ENCODE peak calls at places on chromosomes 5 and 9, in nine cellular contexts. O is SK-N-SH, P is GM06990, U is BE2C, E is PC-9, H is activated T-cell treated with anti-CD3 and anti-CD28 coated beads for 24 hours, T is pons, B is ELR, K is left ventricle myocardium superior. I is an unnamed sample.

GRCh38 chr5:117893211-117893610 is 1095.1 kb downstream of the DTWD2 start:
- DNase-seq in T (no peak), P (no peak), K (no peak), B (no peak), U (no peak), E (no peak), O (no peak), H (no peak), I (no peak)

GRCh38 chr9:23322392-23322791 is 503.6 kb downstream of the ELAVL2 start:
- DNase-seq in P (no peak), K (no peak), H (no peak), E (no peak), U (no peak), B (peak; percentile 2), O (peak; percentile 4), T (no peak), I (no peak)

GRCh38 chr9:1870915-1871314 is 144.2 kb upstream of the SMARCA2 start:
- DNase-seq in T (no peak), E (no peak), H (no peak), B (no peak), K (no peak), O (no peak), P (no peak), U (no peak), I (no peak)

GRCh38 chr9:11038366-11038765 is 425.6 kb upstream of the PTPRD start:
- DNase-seq in U (no peak), K (no peak), O (no peak), E (no peak), H (no peak), B (no peak), T (no peak), P (no peak), I (no peak)

GRCh38 chr9:88833946-88834345 is 157.3 kb upstream of the S1PR3 start:
- DNase-seq in K (no peak), H (no peak), P (no peak), T (no peak), E (peak; percentile 42), U (no peak), B (peak; percentile 36), O (no peak), I (no peak)

GRCh38 chr5:64670277-64670676 is 20.0 kb upstream of the SHISAL2B start:
- DNase-seq in O (no peak), E (no peak), P (no peak), B (no peak), U (no peak), K (no peak), H (no peak), T (no peak), I (no peak)

GRCh38 chr5:179225387-179225786 is 119.9 kb downstream of the ADAMTS2 start:
- DNase-seq in H (no peak), E (no peak), T (no peak), B (no peak), K (no peak), U (no peak), P (no peak), O (no peak), I (no peak)

GRCh38 chr9:35731415-35732184 is 395 bp downstream of the TLN1 start:
- DNase-seq in O (no peak), H (no peak), K (no peak), B (no peak), U (no peak), T (no peak), P (no peak), E (no peak), I (no peak)

GRCh38 chr9:10007356-10007755 is 605.4 kb downstream of the PTPRD start:
- DNase-seq in P (no peak), T (no peak), E (no peak), H (no peak), O (peak; percentile 8), U (no peak), B (no peak), K (no peak), I (no peak)

GRCh38 chr9:107425110-107426025 is 64.2 kb downstream of the KLF4 start:
- DNase-seq in T (peak; percentile 38), P (peak; percentile 73), H (peak; percentile 40), O (peak; percentile 74), K (peak; percentile 90), U (peak; percentile 63), E (peak; percentile 75), B (peak; percentile 37), I (peak; percentile 35)

GRCh38 chr5:35183243-35183955 is 46.9 kb downstream of the PRLR start:
- DNase-seq in P (no peak), T (peak; percentile 43), H (no peak), K (peak; percentile 39), B (peak; percentile 79), U (peak; percentile 13), E (peak; percentile 21), O (peak; percentile 31), I (no peak)

GRCh38 chr9:21097817-21098216 is 20.1 kb upstream of the IFNB1 start:
- DNase-seq in P (no peak), U (no peak), B (no peak), T (no peak), O (no peak), K (no peak), E (no peak), H (no peak), I (no peak)

GRCh38 chr9:95776131-95776530 is 99.4 kb upstream of the ERCC6L2 start:
- DNase-seq in O (no peak), B (no peak), K (no peak), H (no peak), U (no peak), T (no peak), E (no peak), P (no peak), I (no peak)

GRCh38 chr9:7315746-7316457 is 483.7 kb downstream of the DMAC1 start:
- DNase-seq in U (no peak), O (no peak), E (no peak), T (no peak), H (no peak), B (no peak), K (no peak), P (no peak), I (no peak)

GRCh38 chr5:168163966-168164365 is 127.5 kb upstream of the WWC1 start:
- DNase-seq in T (no peak), U (no peak), P (no peak), O (no peak), K (no peak), B (no peak), E (no peak), H (no peak), I (no peak)

GRCh38 chr5:126414874-126415502 is 8.2 kb upstream of the GRAMD2B start:
- DNase-seq in U (no peak), K (no peak), O (no peak), H (no peak), E (no peak), B (peak; percentile 5), T (peak; percentile 90), P (no peak), I (peak; percentile 41)

GRCh38 chr9:7676757-7677156 is 122.8 kb downstream of the DMAC1 start:
- DNase-seq in E (no peak), T (peak; percentile 58), P (no peak), O (no peak), H (no peak), U (no peak), B (no peak), K (no peak), I (peak; percentile 11)

GRCh38 chr9:92432350-92432749 is 8.1 kb upstream of the OMD start:
- DNase-seq in B (no peak), P (no peak), H (no peak), K (no peak), U (no peak), O (no peak), E (no peak), T (peak; percentile 53), I (peak; percentile 28)

GRCh38 chr5:172420215-172420934 is 34.0 kb downstream of the SH3PXD2B start:
- DNase-seq in K (peak; percentile 63), E (peak; percentile 91), O (no peak), P (peak; percentile 52), H (no peak), U (no peak), B (peak; percentile 82), T (peak; percentile 95), I (peak; percentile 85)

GRCh38 chr5:143226361-143226760 is 177.1 kb downstream of the NR3C1 start:
- DNase-seq in O (no peak), B (no peak), K (no peak), P (no peak), E (no peak), U (no peak), T (no peak), H (no peak), I (no peak)

GRCh38 chr5:122943050-122943698 is 93.4 kb downstream of the PPIC start:
- DNase-seq in O (no peak), E (no peak), B (no peak), T (no peak), P (no peak), H (no peak), U (no peak), K (no peak), I (no peak)

GRCh38 chr5:78476795-78477194 is 116.4 kb downstream of the SCAMP1 start:
- DNase-seq in E (no peak), K (no peak), H (no peak), B (no peak), U (no peak), O (no peak), T (no peak), P (no peak), I (no peak)

GRCh38 chr5:169970911-169971436 is 9.3 kb downstream of the INSYN2B start:
- DNase-seq in T (no peak), O (peak; percentile 24), H (no peak), E (peak; percentile 76), K (peak; percentile 52), B (peak; percentile 98), P (no peak), U (no peak), I (no peak)

GRCh38 chr9:14750871-14751270 is 28.3 kb upstream of the CER1 start:
- DNase-seq in B (no peak), E (no peak), K (no peak), H (no peak), O (no peak), U (no peak), P (no peak), T (no peak), I (no peak)

GRCh38 chr5:164148292-164148691 is 642.9 kb downstream of the MAT2B start:
- DNase-seq in H (no peak), E (no peak), T (no peak), O (no peak), U (no peak), B (no peak), K (no peak), P (no peak), I (no peak)

GRCh38 chr5:158313027-158313738 is 454.2 kb upstream of the CLINT1 start:
- DNase-seq in T (peak; percentile 6), B (no peak), U (no peak), H (no peak), E (no peak), O (no peak), K (no peak), P (no peak), I (no peak)

GRCh38 chr9:69609156-69609555 is 63.0 kb downstream of the APBA1 start:
- DNase-seq in K (no peak), B (no peak), U (no peak), O (no peak), E (no peak), H (no peak), T (no peak), P (no peak), I (no peak)

GRCh38 chr5:17232405-17232804 is 15.0 kb downstream of the BASP1 start:
- DNase-seq in O (no peak), U (no peak), P (no peak), E (no peak), B (no peak), H (no peak), T (no peak), K (no peak), I (no peak)

GRCh38 chr5:111703662-111704061 is 53.3 kb downstream of the NREP start:
- DNase-seq in U (no peak), H (no peak), E (no peak), B (no peak), O (no peak), K (no peak), P (peak; percentile 33), T (no peak), I (no peak)

GRCh38 chr9:135474915-135475314 is 4.7 kb upstream of the PPP1R26 start:
- DNase-seq in P (no peak), B (peak; percentile 41), U (peak; percentile 77), E (no peak), O (peak; percentile 83), T (no peak), H (no peak), K (no peak), I (no peak)

GRCh38 chr5:59325070-59325469 is 568.5 kb downstream of the PDE4D start:
- DNase-seq in E (no peak), T (no peak), H (no peak), U (no peak), P (no peak), O (no peak), B (no peak), K (no peak), I (no peak)

I was measured in putamen.